ENCODE peak calls at places on chromosome 21, in eight cellular contexts. One of them, this sample, is unnamed.

GRCh38 chr21:16419188-16419874 is 689.5 kb downstream of the USP25 start:
- DNase-seq in tibial nerve: peak
- DNase-seq in T-helper 2 cell treated with Interferon-gamma antibody and Interleukin-4, amounts not matched to agents 5 μg/mL and 100 μg/mL, for 36 hours: no peak
- DNase-seq in NCI-H1417: peak
- DNase-seq in B cell: no peak
- DNase-seq in transverse colon: peak
- DNase-seq in activated naive CD4-positive, alpha-beta T cell treated with anti-CD3 and anti-CD28 coated beads, Interleukin-2, amount 50 U/mL, for 16 hours: no peak
- DNase-seq in progenitor cell of endocrine pancreas: no peak
- DNase-seq in this sample: no peak

GRCh38 chr21:29092102-29092959 is 18.9 kb upstream of the CCT8 start:
- DNase-seq in T-helper 2 cell treated with Interferon-gamma antibody and Interleukin-4, amounts not matched to agents 5 μg/mL and 100 μg/mL, for 36 hours: peak
- DNase-seq in transverse colon: no peak
- DNase-seq in activated naive CD4-positive, alpha-beta T cell treated with anti-CD3 and anti-CD28 coated beads, Interleukin-2, amount 50 U/mL, for 16 hours: no peak
- DNase-seq in NCI-H1417: no peak
- DNase-seq in progenitor cell of endocrine pancreas: no peak
- DNase-seq in tibial nerve: no peak
- DNase-seq in B cell: no peak
- DNase-seq in this sample: no peak

GRCh38 chr21:26840912-26841311 is 4.3 kb downstream of the ADAMTS1 start:
- DNase-seq in activated naive CD4-positive, alpha-beta T cell treated with anti-CD3 and anti-CD28 coated beads, Interleukin-2, amount 50 U/mL, for 16 hours: no peak
- DNase-seq in B cell: no peak
- DNase-seq in tibial nerve: peak
- DNase-seq in NCI-H1417: no peak
- DNase-seq in transverse colon: no peak
- DNase-seq in progenitor cell of endocrine pancreas: no peak
- DNase-seq in T-helper 2 cell treated with Interferon-gamma antibody and Interleukin-4, amounts not matched to agents 5 μg/mL and 100 μg/mL, for 36 hours: no peak
- DNase-seq in this sample: no peak

GRCh38 chr21:17352937-17353655 is 159.7 kb upstream of the CXADR start:
- DNase-seq in NCI-H1417: peak
- DNase-seq in T-helper 2 cell treated with Interferon-gamma antibody and Interleukin-4, amounts not matched to agents 5 μg/mL and 100 μg/mL, for 36 hours: no peak
- DNase-seq in tibial nerve: no peak
- DNase-seq in progenitor cell of endocrine pancreas: no peak
- DNase-seq in transverse colon: no peak
- DNase-seq in activated naive CD4-positive, alpha-beta T cell treated with anti-CD3 and anti-CD28 coated beads, Interleukin-2, amount 50 U/mL, for 16 hours: no peak
- DNase-seq in B cell: no peak
- DNase-seq in this sample: no peak

GRCh38 chr21:45983981-45984551 is 2.5 kb downstream of the COL6A1 start:
- DNase-seq in NCI-H1417: peak
- DNase-seq in progenitor cell of endocrine pancreas: no peak
- DNase-seq in transverse colon: peak
- DNase-seq in B cell: no peak
- DNase-seq in activated naive CD4-positive, alpha-beta T cell treated with anti-CD3 and anti-CD28 coated beads, Interleukin-2, amount 50 U/mL, for 16 hours: peak
- DNase-seq in tibial nerve: no peak
- DNase-seq in T-helper 2 cell treated with Interferon-gamma antibody and Interleukin-4, amounts not matched to agents 5 μg/mL and 100 μg/mL, for 36 hours: no peak
- DNase-seq in this sample: no peak

GRCh38 chr21:42655797-42656770 is 2.7 kb downstream of the PDE9A start:
- DNase-seq in tibial nerve: no peak
- DNase-seq in B cell: no peak
- DNase-seq in progenitor cell of endocrine pancreas: no peak
- DNase-seq in NCI-H1417: peak
- DNase-seq in T-helper 2 cell treated with Interferon-gamma antibody and Interleukin-4, amounts not matched to agents 5 μg/mL and 100 μg/mL, for 36 hours: no peak
- DNase-seq in activated naive CD4-positive, alpha-beta T cell treated with anti-CD3 and anti-CD28 coated beads, Interleukin-2, amount 50 U/mL, for 16 hours: no peak
- DNase-seq in transverse colon: peak
- DNase-seq in this sample: no peak

GRCh38 chr21:25254491-25255174 is 352.6 kb downstream of the MRPL39 start:
- DNase-seq in B cell: no peak
- DNase-seq in tibial nerve: no peak
- DNase-seq in transverse colon: no peak
- DNase-seq in progenitor cell of endocrine pancreas: no peak
- DNase-seq in NCI-H1417: peak
- DNase-seq in activated naive CD4-positive, alpha-beta T cell treated with anti-CD3 and anti-CD28 coated beads, Interleukin-2, amount 50 U/mL, for 16 hours: no peak
- DNase-seq in T-helper 2 cell treated with Interferon-gamma antibody and Interleukin-4, amounts not matched to agents 5 μg/mL and 100 μg/mL, for 36 hours: no peak
- DNase-seq in this sample: peak

GRCh38 chr21:43211085-43212071 is 42.6 kb downstream of the CRYAA start:
- DNase-seq in tibial nerve: peak
- DNase-seq in transverse colon: peak
- DNase-seq in progenitor cell of endocrine pancreas: peak
- DNase-seq in NCI-H1417: peak
- DNase-seq in B cell: no peak
- DNase-seq in activated naive CD4-positive, alpha-beta T cell treated with anti-CD3 and anti-CD28 coated beads, Interleukin-2, amount 50 U/mL, for 16 hours: no peak
- DNase-seq in T-helper 2 cell treated with Interferon-gamma antibody and Interleukin-4, amounts not matched to agents 5 μg/mL and 100 μg/mL, for 36 hours: no peak
- DNase-seq in this sample: peak

GRCh38 chr21:35037384-35038105 is 11.6 kb downstream of the RUNX1 start:
- DNase-seq in transverse colon: no peak
- DNase-seq in activated naive CD4-positive, alpha-beta T cell treated with anti-CD3 and anti-CD28 coated beads, Interleukin-2, amount 50 U/mL, for 16 hours: no peak
- DNase-seq in B cell: no peak
- DNase-seq in tibial nerve: no peak
- DNase-seq in T-helper 2 cell treated with Interferon-gamma antibody and Interleukin-4, amounts not matched to agents 5 μg/mL and 100 μg/mL, for 36 hours: no peak
- DNase-seq in progenitor cell of endocrine pancreas: no peak
- DNase-seq in NCI-H1417: no peak
- DNase-seq in this sample: no peak

GRCh38 chr21:44765231-44766013 is 36.2 kb downstream of the UBE2G2 start:
- DNase-seq in T-helper 2 cell treated with Interferon-gamma antibody and Interleukin-4, amounts not matched to agents 5 μg/mL and 100 μg/mL, for 36 hours: no peak
- DNase-seq in B cell: no peak
- DNase-seq in progenitor cell of endocrine pancreas: no peak
- DNase-seq in NCI-H1417: peak
- DNase-seq in activated naive CD4-positive, alpha-beta T cell treated with anti-CD3 and anti-CD28 coated beads, Interleukin-2, amount 50 U/mL, for 16 hours: no peak
- DNase-seq in tibial nerve: no peak
- DNase-seq in transverse colon: no peak
- DNase-seq in this sample: peak

GRCh38 chr21:39373634-39374033 is 24.7 kb upstream of the HMGN1 start:
- DNase-seq in T-helper 2 cell treated with Interferon-gamma antibody and Interleukin-4, amounts not matched to agents 5 μg/mL and 100 μg/mL, for 36 hours: no peak
- DNase-seq in NCI-H1417: no peak
- DNase-seq in transverse colon: no peak
- DNase-seq in B cell: peak
- DNase-seq in activated naive CD4-positive, alpha-beta T cell treated with anti-CD3 and anti-CD28 coated beads, Interleukin-2, amount 50 U/mL, for 16 hours: no peak
- DNase-seq in progenitor cell of endocrine pancreas: no peak
- DNase-seq in tibial nerve: no peak
- DNase-seq in this sample: peak

GRCh38 chr21:25733859-25734653 is 648 bp downstream of the ATP5PF start:
- DNase-seq in NCI-H1417: no peak
- DNase-seq in transverse colon: no peak
- DNase-seq in T-helper 2 cell treated with Interferon-gamma antibody and Interleukin-4, amounts not matched to agents 5 μg/mL and 100 μg/mL, for 36 hours: peak
- DNase-seq in B cell: peak
- DNase-seq in progenitor cell of endocrine pancreas: no peak
- DNase-seq in activated naive CD4-positive, alpha-beta T cell treated with anti-CD3 and anti-CD28 coated beads, Interleukin-2, amount 50 U/mL, for 16 hours: peak
- DNase-seq in tibial nerve: no peak
- DNase-seq in this sample: peak

GRCh38 chr21:29441651-29442050 is 142.9 kb downstream of the BACH1 start:
- DNase-seq in tibial nerve: no peak
- DNase-seq in progenitor cell of endocrine pancreas: no peak
- DNase-seq in activated naive CD4-positive, alpha-beta T cell treated with anti-CD3 and anti-CD28 coated beads, Interleukin-2, amount 50 U/mL, for 16 hours: no peak
- DNase-seq in T-helper 2 cell treated with Interferon-gamma antibody and Interleukin-4, amounts not matched to agents 5 μg/mL and 100 μg/mL, for 36 hours: no peak
- DNase-seq in B cell: no peak
- DNase-seq in NCI-H1417: no peak
- DNase-seq in transverse colon: no peak
- DNase-seq in this sample: no peak

GRCh38 chr21:18622383-18622782 is 218.8 kb upstream of the TMPRSS15 start:
- DNase-seq in B cell: no peak
- DNase-seq in transverse colon: no peak
- DNase-seq in tibial nerve: no peak
- DNase-seq in progenitor cell of endocrine pancreas: no peak
- DNase-seq in T-helper 2 cell treated with Interferon-gamma antibody and Interleukin-4, amounts not matched to agents 5 μg/mL and 100 μg/mL, for 36 hours: no peak
- DNase-seq in activated naive CD4-positive, alpha-beta T cell treated with anti-CD3 and anti-CD28 coated beads, Interleukin-2, amount 50 U/mL, for 16 hours: no peak
- DNase-seq in NCI-H1417: no peak
- DNase-seq in this sample: peak

GRCh38 chr21:35211767-35212166 is 162.7 kb upstream of the RUNX1 start:
- DNase-seq in activated naive CD4-positive, alpha-beta T cell treated with anti-CD3 and anti-CD28 coated beads, Interleukin-2, amount 50 U/mL, for 16 hours: no peak
- DNase-seq in NCI-H1417: no peak
- DNase-seq in transverse colon: no peak
- DNase-seq in tibial nerve: no peak
- DNase-seq in T-helper 2 cell treated with Interferon-gamma antibody and Interleukin-4, amounts not matched to agents 5 μg/mL and 100 μg/mL, for 36 hours: no peak
- DNase-seq in B cell: no peak
- DNase-seq in progenitor cell of endocrine pancreas: no peak
- DNase-seq in this sample: no peak

GRCh38 chr21:27532081-27532480 is 565.2 kb upstream of the ADAMTS5 start:
- DNase-seq in progenitor cell of endocrine pancreas: no peak
- DNase-seq in activated naive CD4-positive, alpha-beta T cell treated with anti-CD3 and anti-CD28 coated beads, Interleukin-2, amount 50 U/mL, for 16 hours: no peak
- DNase-seq in B cell: no peak
- DNase-seq in T-helper 2 cell treated with Interferon-gamma antibody and Interleukin-4, amounts not matched to agents 5 μg/mL and 100 μg/mL, for 36 hours: no peak
- DNase-seq in NCI-H1417: no peak
- DNase-seq in transverse colon: peak
- DNase-seq in tibial nerve: no peak
- DNase-seq in this sample: no peak

GRCh38 chr21:43597052-43597451 is 62.2 kb downstream of the HSF2BP start:
- DNase-seq in NCI-H1417: no peak
- DNase-seq in progenitor cell of endocrine pancreas: no peak
- DNase-seq in B cell: no peak
- DNase-seq in activated naive CD4-positive, alpha-beta T cell treated with anti-CD3 and anti-CD28 coated beads, Interleukin-2, amount 50 U/mL, for 16 hours: no peak
- DNase-seq in transverse colon: no peak
- DNase-seq in T-helper 2 cell treated with Interferon-gamma antibody and Interleukin-4, amounts not matched to agents 5 μg/mL and 100 μg/mL, for 36 hours: no peak
- DNase-seq in tibial nerve: no peak
- DNase-seq in this sample: no peak